ENCODE peak calls at places on chromosomes 13 and 19, in seven cellular contexts. C, O, W, H, Z, K and D are unnamed samples. For H3K36me3, the result is how much of the 10 kb centered on the place peaks cover.

GRCh38 chr19:6056801-6057650 is 53.3 kb downstream of the RFX2 start:
- DNase-seq in C (peak), O (peak), W (peak), H (peak), Z (peak), K (peak), D (peak)

GRCh38 chr19:19006213-19006612 is 27.1 kb downstream of the SUGP2 start:
- DNase-seq in C (no peak), O (no peak), W (no peak), H (no peak), Z (no peak), K (peak), D (no peak)

GRCh38 chr19:3057275-3057714 is 5.0 kb downstream of the TLE5 start:
- DNase-seq in C (peak), O (peak), W (no peak), H (peak), Z (peak), K (no peak), D (peak)

GRCh38 chr19:10568444-10568825 is 344 bp downstream of the CDKN2D start:
- DNase-seq in C (peak), O (no peak), W (peak), H (peak), Z (no peak), K (no peak), D (no peak)

GRCh38 chr19:29410974-29411615 is 114.7 kb upstream of the VSTM2B start:
- DNase-seq in C (no peak), O (no peak), W (no peak), H (no peak), Z (no peak), K (no peak), D (no peak)

GRCh38 chr13:106156468-106156867 is 379.0 kb downstream of the EFNB2 start:
- DNase-seq in C (peak), O (no peak), W (no peak), H (no peak), Z (peak), K (peak), D (peak)

GRCh38 chr19:6593651-6594416 is 2.9 kb upstream of the CD70 start:
- DNase-seq in C (no peak), O (no peak), W (no peak), H (no peak), Z (no peak), K (no peak), D (peak)

GRCh38 chr19:18366027-18366435 is 19.9 kb upstream of the GDF15 start:
- DNase-seq in C (peak), O (no peak), W (no peak), H (no peak), Z (no peak), K (no peak), D (no peak)

GRCh38 chr19:47824396-47824795 is 2.7 kb downstream of the CRX start:
- DNase-seq in C (no peak), O (no peak), W (peak), H (no peak), Z (no peak), K (no peak), D (no peak)

GRCh38 chr13:44765076-44765475 is 188.9 kb upstream of the TSC22D1 start:
- DNase-seq in C (no peak), O (no peak), W (no peak), H (peak), Z (no peak), K (no peak), D (no peak)

GRCh38 chr19:35154535-35155406 is at the start of gene FXYD5:
- DNase-seq in C (peak), O (no peak), W (peak), H (peak), Z (peak), K (peak), D (peak)

GRCh38 chr13:32663660-32664059 is 77.4 kb downstream of the PDS5B start:
- DNase-seq in C (no peak), O (no peak), W (no peak), H (no peak), Z (no peak), K (no peak), D (no peak)

GRCh38 chr19:2127758-2128157 is 23.6 kb downstream of the AP3D1 start:
- DNase-seq in C (no peak), O (no peak), W (no peak), H (no peak), Z (no peak), K (no peak), D (no peak)

GRCh38 chr13:73056054-73056962 is 2.5 kb upstream of the KLF5 start:
- DNase-seq in C (peak), O (no peak), W (no peak), H (no peak), Z (no peak), K (peak), D (peak)

GRCh38 chr19:38701455-38702063 is 42.7 kb downstream of the CAPN12 start:
- DNase-seq in C (no peak), O (no peak), W (no peak), H (peak), Z (peak), K (peak), D (peak)

GRCh38 chr19:42301646-42302204 is at the start of gene PRR19:
- DNase-seq in C (no peak), O (no peak), W (peak), H (peak), Z (no peak), K (no peak), D (no peak)

GRCh38 chr13:114226088-114226487 is 8.6 kb upstream of the CDC16 start:
- DNase-seq in C (no peak), O (no peak), W (no peak), H (no peak), Z (no peak), K (no peak), D (no peak)

GRCh38 chr13:47337781-47338507 is 441.1 kb upstream of the HTR2A start:
- DNase-seq in C (no peak), O (no peak), W (peak), H (no peak), Z (no peak), K (peak), D (peak)

GRCh38 chr13:113904411-113904810 is 40.5 kb upstream of the GAS6 start:
- DNase-seq in C (no peak), O (no peak), W (peak), H (peak), Z (peak), K (no peak), D (no peak)

GRCh38 chr13:94351292-94352000 is 128.0 kb downstream of the DCT start:
- DNase-seq in C (no peak), O (no peak), W (no peak), H (no peak), Z (no peak), K (peak), D (no peak)

GRCh38 chr19:39936020-39936419 is 1.6 kb upstream of the FCGBP start:
- DNase-seq in C (no peak), O (no peak), W (no peak), H (peak), Z (no peak), K (no peak), D (no peak)

GRCh38 chr19:4304509-4305252 is at the start of gene FSD1:
- DNase-seq in C (no peak), O (no peak), W (peak), H (no peak), Z (no peak), K (peak), D (no peak)

GRCh38 chr19:47419037-47419783 is at the start of gene MEIS3:
- DNase-seq in C (no peak), O (no peak), W (peak), H (no peak), Z (no peak), K (peak), D (no peak)

GRCh38 chr13:28657784-28658538 is 969 bp upstream of the POMP start:
- DNase-seq in C (peak), O (no peak), W (no peak), H (no peak), Z (no peak), K (peak), D (no peak)

GRCh38 chr19:50514346-50515167 is 844 bp upstream of the ASPDH start:
- DNase-seq in C (no peak), O (no peak), W (no peak), H (no peak), Z (no peak), K (no peak), D (no peak)

GRCh38 chr13:30240608-30241007 is 66.7 kb downstream of the KATNAL1 start:
- DNase-seq in C (no peak), O (no peak), W (no peak), H (no peak), Z (no peak), K (no peak), D (no peak)

GRCh38 chr19:31548941-31549340 is 199.7 kb upstream of the TSHZ3 start:
- DNase-seq in C (peak), O (no peak), W (peak), H (no peak), Z (no peak), K (peak), D (peak)

GRCh38 chr19:47485210-47485609 is 1.2 kb upstream of the KPTN start:
- DNase-seq in C (no peak), O (no peak), W (no peak), H (no peak), Z (no peak), K (no peak), D (no peak)

GRCh38 chr19:23283925-23284324 is 33.7 kb upstream of the ZNF724 start:
- DNase-seq in C (no peak), O (no peak), W (peak), H (peak), Z (peak), K (peak), D (peak)

GRCh38 chr13:48515732-48516131 is 17.1 kb downstream of the RCBTB2 start:
- DNase-seq in C (no peak), O (no peak), W (no peak), H (no peak), Z (no peak), K (no peak), D (no peak)

GRCh38 chr19:5591476-5591875 is 23.7 kb upstream of the TINCR start:
- DNase-seq in C (no peak), O (no peak), W (no peak), H (no peak), Z (no peak), K (no peak), D (no peak)

GRCh38 chr19:38718747-38719543 is 25.3 kb downstream of the CAPN12 start:
- DNase-seq in C (peak), O (no peak), W (peak), H (no peak), Z (peak), K (peak), D (peak)

GRCh38 chr13:98176777-98177608 is at the start of gene RNF113B:
- DNase-seq in C (no peak), O (no peak), W (no peak), H (no peak), Z (no peak), K (no peak), D (no peak)

GRCh38 chr13:110650436-110650835 is 35.1 kb downstream of the NAXD start:
- DNase-seq in C (no peak), O (no peak), W (no peak), H (no peak), Z (peak), K (no peak), D (no peak)

GRCh38 chr13:110651726-110652230 is 36.4 kb downstream of the NAXD start:
- DNase-seq in C (no peak), O (no peak), W (no peak), H (no peak), Z (peak), K (no peak), D (no peak)

GRCh38 chr13:110652231-110652730 is 36.9 kb downstream of the NAXD start:
- DNase-seq in C (no peak), O (no peak), W (no peak), H (no peak), Z (peak), K (no peak), D (no peak)

GRCh38 chr13:110652755-110653154 is 37.4 kb downstream of the NAXD start:
- DNase-seq in C (no peak), O (no peak), W (no peak), H (no peak), Z (no peak), K (no peak), D (no peak)

GRCh38 chr13:110651271-110651670 is 35.9 kb downstream of the NAXD start:
- DNase-seq in C (no peak), O (no peak), W (no peak), H (no peak), Z (peak), K (no peak), D (no peak)
- H3K36me3 ChIP-seq in C (under half), O (under half), W (under half), H (under half), Z (under half), K (under half), D (under half)

GRCh38 chr13:37001921-37002250 is 1.3 kb downstream of the EXOSC8 start:
- DNase-seq in C (no peak), O (no peak), W (no peak), H (no peak), Z (no peak), K (peak), D (no peak)
- H3K4me3 ChIP-seq in C (peak), O (no peak), W (peak), H (no peak), Z (no peak), K (peak), D (peak)

DNA sequence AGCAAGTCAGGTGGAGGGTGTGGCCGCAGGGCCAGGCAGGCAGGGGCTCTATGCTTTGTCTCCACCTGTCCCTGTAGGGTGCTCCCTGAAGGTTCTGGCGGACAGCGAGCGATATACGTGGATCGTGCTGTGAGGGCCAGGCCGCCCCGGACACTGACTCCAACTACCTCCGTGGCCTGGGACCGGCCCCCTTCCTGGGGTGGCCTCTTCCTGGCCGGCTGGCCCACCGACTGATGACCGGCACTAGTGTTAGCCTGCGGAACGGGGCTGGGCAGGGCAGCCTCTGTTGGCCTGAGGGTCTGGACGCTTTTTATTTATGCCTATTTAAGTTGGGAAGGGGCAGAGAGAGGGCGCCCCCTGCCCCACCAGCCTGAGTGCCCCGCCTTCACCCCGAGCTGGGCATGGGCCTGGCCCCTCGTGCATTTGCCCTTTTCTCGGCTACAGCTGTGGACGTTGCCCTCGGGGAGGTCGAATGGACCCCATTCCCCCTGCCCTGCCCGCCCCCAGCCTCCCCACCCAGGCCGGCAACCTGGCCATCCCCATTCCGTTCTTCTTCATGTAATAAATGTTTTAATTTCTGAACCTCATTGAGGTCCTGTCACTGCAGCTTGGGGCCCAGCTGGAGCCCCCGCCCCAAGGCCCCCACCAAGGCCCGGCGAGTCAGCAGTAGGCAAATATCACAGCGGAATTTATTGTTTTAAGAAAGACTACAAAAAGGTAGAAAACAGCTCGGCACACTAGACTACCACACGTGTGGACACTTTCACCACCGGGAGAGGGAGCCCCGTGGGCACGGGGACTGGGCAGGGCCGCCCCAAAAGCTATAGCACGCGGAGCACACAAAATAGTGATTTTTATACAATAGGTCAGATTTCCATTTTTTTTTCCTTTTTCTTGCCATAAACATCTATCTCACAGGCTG is 8.8 kb downstream of the DCAF15 start:
- DNase-seq in C (no peak), O (no peak), W (no peak), H (no peak), Z (no peak), K (no peak), D (no peak)
- H3K36me3 ChIP-seq in C (under half), O (under half), W (under half), H (under half), Z (half or more), K (under half), D (under half)

DNA sequence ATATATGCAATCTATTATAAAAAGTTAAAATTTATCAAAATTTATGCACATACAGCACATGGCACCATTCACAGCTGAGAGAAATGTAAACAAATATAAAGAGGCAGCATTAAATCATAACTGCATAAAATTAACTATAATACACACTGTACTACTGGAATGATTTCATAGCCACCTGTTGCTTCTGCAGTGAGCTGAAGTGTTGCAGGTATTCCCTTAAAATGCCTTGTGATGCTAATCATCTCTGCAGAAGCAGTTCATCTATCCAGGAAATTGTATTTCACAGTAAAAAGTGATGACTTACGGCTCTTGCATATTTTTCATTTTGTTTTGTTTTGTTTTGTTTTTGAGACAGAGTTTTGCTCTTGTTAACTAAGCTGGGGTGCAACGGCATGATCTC is 82.1 kb downstream of the STOML3 start:
- DNase-seq in C (no peak), O (no peak), W (no peak), H (no peak), Z (no peak), K (no peak), D (no peak)
- H3K4me3 ChIP-seq in C (no peak), O (no peak), W (no peak), H (no peak), Z (no peak), K (no peak), D (no peak)

DNA sequence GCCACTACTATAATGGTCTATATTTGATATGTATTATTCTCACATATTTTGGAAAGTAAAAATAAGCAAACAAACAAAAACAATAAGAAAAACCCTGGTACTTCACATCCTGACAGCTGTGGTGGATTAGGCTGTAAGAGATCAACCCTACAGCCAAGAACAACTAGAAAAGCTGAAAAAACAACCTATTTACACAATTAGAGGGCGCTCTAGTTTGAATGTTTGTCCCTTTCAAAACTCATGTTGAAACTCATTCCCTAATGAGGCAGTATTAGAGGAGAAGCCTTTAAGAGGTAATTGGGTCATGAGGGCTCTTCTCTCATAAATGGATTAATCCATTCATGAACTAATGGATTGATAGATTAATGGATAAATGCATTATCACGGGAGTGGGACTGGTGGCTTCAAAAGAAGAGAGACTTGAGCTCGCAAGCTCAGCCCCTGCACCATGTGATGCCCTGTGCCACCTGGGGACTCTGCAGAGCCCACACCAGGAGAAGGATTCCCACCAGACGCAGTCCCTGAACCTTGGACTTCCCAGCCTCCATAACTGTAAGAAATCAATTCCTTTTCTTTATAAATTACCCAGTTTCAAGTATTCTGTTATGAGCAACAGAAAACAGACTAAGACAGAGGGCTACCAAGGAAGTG is 733.9 kb upstream of the ARGLU1 start:
- DNase-seq in C (no peak), O (no peak), W (peak), H (no peak), Z (no peak), K (peak), D (no peak)
- H3K36me3 ChIP-seq in C (under half), O (under half), W (under half), H (under half), Z (under half), K (under half), D (under half)

DNA sequence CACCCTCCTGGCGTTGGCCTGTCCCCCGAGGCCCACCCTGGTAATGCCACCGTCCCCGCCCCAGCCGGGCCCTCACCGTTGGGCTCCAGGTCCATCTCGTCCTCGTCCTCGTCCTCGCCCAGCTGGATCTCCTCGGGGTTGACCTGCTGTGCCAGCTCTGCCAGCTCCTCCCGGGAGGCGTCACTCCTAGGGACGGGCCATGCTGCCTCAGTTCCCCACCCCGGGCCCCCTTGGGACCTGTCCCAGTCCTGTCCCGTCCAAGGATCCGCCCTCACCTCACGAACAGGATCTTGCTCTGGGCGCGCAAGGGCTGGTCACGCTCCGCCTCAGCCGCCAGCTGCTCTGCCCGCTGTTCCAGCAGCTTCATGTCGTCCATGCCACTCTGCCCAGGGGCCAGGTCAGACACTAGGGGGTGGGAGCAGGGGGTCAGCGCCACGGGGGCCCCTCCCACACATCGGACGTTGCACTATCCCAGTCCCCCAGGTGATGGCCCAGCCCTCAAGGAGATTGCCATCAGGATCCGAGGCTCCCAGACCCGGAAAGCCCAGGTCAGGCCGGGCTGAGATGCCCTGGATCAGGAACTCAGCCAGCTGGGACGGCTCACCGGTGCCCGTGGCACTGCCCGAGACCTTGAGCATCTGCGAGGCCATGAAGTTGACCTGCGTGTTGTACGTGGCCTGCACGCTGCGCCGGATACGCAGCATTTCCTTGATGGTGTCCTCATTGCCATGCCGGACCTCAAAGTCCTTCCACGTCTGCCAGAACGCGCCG is 9.5 kb downstream of the XAB2 start:
- DNase-seq in C (no peak), O (no peak), W (no peak), H (no peak), Z (no peak), K (no peak), D (no peak)
- H3K4me3 ChIP-seq in C (no peak), O (no peak), W (no peak), H (no peak), Z (no peak), K (no peak), D (no peak)

GRCh38 chr19:15399234-15399515 is 19.6 kb upstream of the AKAP8 start:
- DNase-seq in C (no peak), O (no peak), W (no peak), H (no peak), Z (no peak), K (no peak), D (no peak)

GRCh38 chr19:15401397-15401710 is 17.4 kb downstream of the AKAP8L start:
- DNase-seq in C (no peak), O (no peak), W (no peak), H (no peak), Z (no peak), K (no peak), D (no peak)

GRCh38 chr19:15400521-15401396 is 18.0 kb downstream of the AKAP8L start:
- DNase-seq in C (no peak), O (no peak), W (no peak), H (no peak), Z (no peak), K (no peak), D (no peak)

GRCh38 chr19:15398501-15399233 is 19.1 kb upstream of the AKAP8 start:
- DNase-seq in C (no peak), O (peak), W (no peak), H (no peak), Z (no peak), K (no peak), D (no peak)

GRCh38 chr19:15399635-15400034 is 19.2 kb downstream of the AKAP8L start:
- DNase-seq in C (no peak), O (no peak), W (no peak), H (no peak), Z (no peak), K (no peak), D (no peak)
- H3K36me3 ChIP-seq in C (under half), O (under half), W (under half), H (under half), Z (half or more), K (half or more), D (half or more)